ENCODE peak calls at places on chromosomes 7 and 10, in seven cellular contexts. J is ecto neural progenitor cell; T is activated CD8-positive, alpha-beta T cell treated with anti-CD3 and anti-CD28 coated beads for 36 hours; A is SK-MEL-5; S is activated T-helper 9 cell treated with anti-CD3 and anti-CD28 coated beads, Interleukin-2, amount 50 U/mL, for 16 hours; X is Peyer's patch; V is mammary epithelial cell. H is an unnamed sample.

GRCh38 chr7:117666019-117666418 is 186.2 kb downstream of the CFTR start:
- DNase-seq in J (no peak), T (no peak), A (no peak), S (no peak), X (no peak), V (peak), H (no peak)

GRCh38 chr7:70406419-70407189 is 725.3 kb upstream of the GALNT17 start:
- DNase-seq in J (no peak), T (no peak), A (no peak), S (no peak), X (no peak), V (no peak), H (no peak)

GRCh38 chr7:121954803-121955202 is 81.8 kb downstream of the PTPRZ1 start:
- DNase-seq in J (no peak), T (no peak), A (no peak), S (no peak), X (no peak), V (peak), H (no peak)

GRCh38 chr10:129689681-129690080 is 222.6 kb downstream of the MGMT start:
- DNase-seq in J (no peak), T (no peak), A (no peak), S (no peak), X (no peak), V (peak), H (no peak)

GRCh38 chr7:41046221-41046761 is 656.6 kb downstream of the INHBA start:
- DNase-seq in J (no peak), T (no peak), A (no peak), S (no peak), X (no peak), V (no peak), H (no peak)

GRCh38 chr7:359776-360361 is 69.9 kb downstream of the FOXL3 start:
- DNase-seq in J (no peak), T (peak), A (no peak), S (no peak), X (no peak), V (no peak), H (no peak)

GRCh38 chr10:5291501-5292195 is 73.1 kb upstream of the UCN3 start:
- DNase-seq in J (no peak), T (peak), A (no peak), S (peak), X (peak), V (peak), H (peak)

GRCh38 chr7:74040101-74040790 is 12.3 kb downstream of the ELN start:
- DNase-seq in J (peak), T (no peak), A (no peak), S (no peak), X (no peak), V (no peak), H (no peak)

GRCh38 chr7:33334349-33334748 is 205.0 kb downstream of the BBS9 start:
- DNase-seq in J (no peak), T (peak), A (peak), S (no peak), X (no peak), V (peak), H (no peak)

GRCh38 chr7:155257482-155258232 is 40.0 kb upstream of the INSIG1 start:
- DNase-seq in J (no peak), T (no peak), A (no peak), S (no peak), X (peak), V (peak), H (no peak)

GRCh38 chr7:19713676-19714075 is 4.8 kb upstream of the POLR1F start:
- DNase-seq in J (no peak), T (peak), A (peak), S (no peak), X (peak), V (peak), H (no peak)

GRCh38 chr10:115772606-115773005 is 500.4 kb downstream of the GFRA1 start:
- DNase-seq in J (no peak), T (no peak), A (no peak), S (no peak), X (no peak), V (peak), H (no peak)

GRCh38 chr7:18013936-18014335 is 13.7 kb downstream of the PRPS1L1 start:
- DNase-seq in J (no peak), T (no peak), A (no peak), S (no peak), X (no peak), V (no peak), H (no peak)

GRCh38 chr10:52215745-52216361 is 98.2 kb upstream of the DKK1 start:
- DNase-seq in J (peak), T (peak), A (peak), S (no peak), X (peak), V (peak), H (no peak)

GRCh38 chr10:120387326-120387725 is 69.7 kb upstream of the PLPP4 start:
- DNase-seq in J (no peak), T (no peak), A (peak), S (no peak), X (no peak), V (peak), H (no peak)

GRCh38 chr10:31803606-31804195 is 124.9 kb downstream of the ARHGAP12 start:
- DNase-seq in J (no peak), T (no peak), A (peak), S (no peak), X (no peak), V (no peak), H (no peak)

GRCh38 chr10:112243713-112244112 is 39.5 kb upstream of the TECTB start:
- DNase-seq in J (no peak), T (no peak), A (no peak), S (no peak), X (no peak), V (no peak), H (no peak)

H was measured in natural killer cell treated with Interleukin-12 subunit alpha and Interleukin-12 subunit beta and Interleukin-15 and Interleukin-18, amount 100 ng/mL, for 72 hours.